ENCODE peak calls at places on chromosomes 3 and 15, in seven cellular contexts. One of them, this sample, is unnamed.
A peak's percentile ranks its signal among the peaks of the same experiment; 100 is the strongest.

GRCh38 chr3:129658156-129658843 is 51.8 kb upstream of the PLXND1 start:
- DNase-seq in heart right ventricle: no peak
- DNase-seq in lung: no peak
- DNase-seq in IMR-90: no peak
- DNase-seq in cardiac fibroblast: no peak
- DNase-seq in transverse colon: no peak
- DNase-seq in tibial artery: no peak
- DNase-seq in this sample: no peak

GRCh38 chr15:66931768-66932633 is 133.4 kb upstream of the SMAD3 start:
- DNase-seq in IMR-90: peak; percentile 63
- DNase-seq in transverse colon: peak; percentile 79
- DNase-seq in lung: no peak
- DNase-seq in heart right ventricle: no peak
- DNase-seq in tibial artery: peak; percentile 19
- DNase-seq in cardiac fibroblast: peak; percentile 75
- DNase-seq in this sample: no peak

GRCh38 chr3:6602329-6602728 is 258.6 kb upstream of the GRM7 start:
- DNase-seq in cardiac fibroblast: no peak
- DNase-seq in lung: no peak
- DNase-seq in transverse colon: no peak
- DNase-seq in IMR-90: no peak
- DNase-seq in heart right ventricle: no peak
- DNase-seq in tibial artery: no peak
- DNase-seq in this sample: no peak

GRCh38 chr3:31981206-31982181 is at the start of the genes OSBPL10 and ZNF860:
- DNase-seq in tibial artery: peak; percentile 92
- DNase-seq in IMR-90: peak; percentile 92
- DNase-seq in lung: peak; percentile 89
- DNase-seq in transverse colon: peak; percentile 90
- DNase-seq in cardiac fibroblast: peak; percentile 94
- DNase-seq in heart right ventricle: peak; percentile 91
- DNase-seq in this sample: peak; percentile 96

GRCh38 chr3:71493372-71493771 is 90.2 kb downstream of the FOXP1 start:
- DNase-seq in heart right ventricle: no peak
- DNase-seq in lung: no peak
- DNase-seq in IMR-90: no peak
- DNase-seq in tibial artery: no peak
- DNase-seq in cardiac fibroblast: no peak
- DNase-seq in transverse colon: no peak
- DNase-seq in this sample: no peak

GRCh38 chr3:173737167-173737808 is 339.7 kb downstream of the NLGN1 start:
- DNase-seq in cardiac fibroblast: no peak
- DNase-seq in tibial artery: no peak
- DNase-seq in heart right ventricle: no peak
- DNase-seq in transverse colon: no peak
- DNase-seq in IMR-90: no peak
- DNase-seq in lung: no peak
- DNase-seq in this sample: no peak

GRCh38 chr15:50819344-50819743 is 53.8 kb upstream of the SPPL2A start:
- DNase-seq in heart right ventricle: no peak
- DNase-seq in cardiac fibroblast: no peak
- DNase-seq in IMR-90: no peak
- DNase-seq in lung: no peak
- DNase-seq in transverse colon: no peak
- DNase-seq in tibial artery: no peak
- DNase-seq in this sample: no peak

GRCh38 chr15:43958894-43959330 is 132.1 kb downstream of the WDR76 start:
- DNase-seq in heart right ventricle: no peak
- DNase-seq in IMR-90: peak; percentile 94
- DNase-seq in transverse colon: no peak
- DNase-seq in tibial artery: no peak
- DNase-seq in lung: no peak
- DNase-seq in cardiac fibroblast: peak; percentile 51
- DNase-seq in this sample: no peak

GRCh38 chr3:43153189-43154083 is 47.6 kb upstream of the POMGNT2 start:
- DNase-seq in heart right ventricle: peak; percentile 53
- DNase-seq in tibial artery: peak; percentile 35
- DNase-seq in lung: peak; percentile 72
- DNase-seq in IMR-90: peak; percentile 88
- DNase-seq in cardiac fibroblast: peak; percentile 84
- DNase-seq in transverse colon: peak; percentile 48
- DNase-seq in this sample: peak; percentile 89

GRCh38 chr3:39812537-39812936 is 3.1 kb downstream of the MYRIP start:
- DNase-seq in heart right ventricle: no peak
- DNase-seq in IMR-90: no peak
- DNase-seq in lung: no peak
- DNase-seq in transverse colon: peak; percentile 36
- DNase-seq in cardiac fibroblast: peak; percentile 15
- DNase-seq in tibial artery: no peak
- DNase-seq in this sample: no peak

GRCh38 chr3:195240939-195241338 is 30.0 kb downstream of the XXYLT1 start:
- DNase-seq in IMR-90: no peak
- DNase-seq in tibial artery: no peak
- DNase-seq in lung: peak; percentile 35
- DNase-seq in transverse colon: no peak
- DNase-seq in cardiac fibroblast: no peak
- DNase-seq in heart right ventricle: no peak
- DNase-seq in this sample: no peak

GRCh38 chr3:15399970-15400369 is 27.4 kb downstream of the METTL6 start:
- DNase-seq in IMR-90: no peak
- DNase-seq in cardiac fibroblast: no peak
- DNase-seq in transverse colon: no peak
- DNase-seq in tibial artery: no peak
- DNase-seq in heart right ventricle: no peak
- DNase-seq in lung: no peak
- DNase-seq in this sample: no peak

GRCh38 chr3:142180761-142181362 is 31.5 kb upstream of the TFDP2 start:
- DNase-seq in IMR-90: peak; percentile 34
- DNase-seq in transverse colon: peak; percentile 25
- DNase-seq in heart right ventricle: peak; percentile 15
- DNase-seq in cardiac fibroblast: peak; percentile 73
- DNase-seq in lung: no peak
- DNase-seq in tibial artery: peak; percentile 42
- DNase-seq in this sample: no peak

GRCh38 chr15:93382196-93382820 is 293.3 kb upstream of the RGMA start:
- DNase-seq in cardiac fibroblast: no peak
- DNase-seq in transverse colon: no peak
- DNase-seq in heart right ventricle: no peak
- DNase-seq in tibial artery: no peak
- DNase-seq in IMR-90: no peak
- DNase-seq in lung: no peak
- DNase-seq in this sample: no peak

GRCh38 chr3:179321585-179322322 is 1.1 kb upstream of the ZNF639 start:
- DNase-seq in lung: no peak
- DNase-seq in IMR-90: peak; percentile 63
- DNase-seq in cardiac fibroblast: peak; percentile 64
- DNase-seq in transverse colon: peak; percentile 25
- DNase-seq in heart right ventricle: no peak
- DNase-seq in tibial artery: peak; percentile 43
- DNase-seq in this sample: no peak

GRCh38 chr3:111238896-111239295 is 167.3 kb downstream of the NECTIN3 start:
- DNase-seq in heart right ventricle: no peak
- DNase-seq in cardiac fibroblast: no peak
- DNase-seq in tibial artery: no peak
- DNase-seq in transverse colon: no peak
- DNase-seq in lung: no peak
- DNase-seq in IMR-90: no peak
- DNase-seq in this sample: no peak

GRCh38 chr15:68396068-68396467 is 35.9 kb downstream of the ITGA11 start:
- DNase-seq in cardiac fibroblast: no peak
- DNase-seq in heart right ventricle: no peak
- DNase-seq in IMR-90: no peak
- DNase-seq in tibial artery: no peak
- DNase-seq in transverse colon: no peak
- DNase-seq in lung: no peak
- DNase-seq in this sample: no peak

GRCh38 chr15:51374131-51374530 is 32.7 kb downstream of the GLDN start:
- DNase-seq in transverse colon: no peak
- DNase-seq in heart right ventricle: no peak
- DNase-seq in cardiac fibroblast: no peak
- DNase-seq in lung: no peak
- DNase-seq in IMR-90: no peak
- DNase-seq in tibial artery: no peak
- DNase-seq in this sample: no peak

GRCh38 chr3:180680097-180680430 is 775 bp upstream of the CCDC39 start:
- DNase-seq in tibial artery: no peak
- DNase-seq in IMR-90: peak; percentile 18
- DNase-seq in transverse colon: peak; percentile 8
- DNase-seq in cardiac fibroblast: peak; percentile 51
- DNase-seq in heart right ventricle: no peak
- DNase-seq in lung: peak; percentile 31
- DNase-seq in this sample: no peak
- H3K4me3 ChIP-seq in tibial artery: peak overlapping the region; percentile 52
- H3K4me3 ChIP-seq in IMR-90: peak overlapping the region; percentile 69
- H3K4me3 ChIP-seq in transverse colon: peak overlapping the region; percentile 43
- H3K4me3 ChIP-seq in cardiac fibroblast: peak overlapping the region; percentile 65
- H3K4me3 ChIP-seq in heart right ventricle: peak overlapping the region; percentile 47
- H3K4me3 ChIP-seq in lung: peak overlapping the region; percentile 16
- H3K4me3 ChIP-seq in this sample: peak overlapping the region; percentile 28

DNA sequence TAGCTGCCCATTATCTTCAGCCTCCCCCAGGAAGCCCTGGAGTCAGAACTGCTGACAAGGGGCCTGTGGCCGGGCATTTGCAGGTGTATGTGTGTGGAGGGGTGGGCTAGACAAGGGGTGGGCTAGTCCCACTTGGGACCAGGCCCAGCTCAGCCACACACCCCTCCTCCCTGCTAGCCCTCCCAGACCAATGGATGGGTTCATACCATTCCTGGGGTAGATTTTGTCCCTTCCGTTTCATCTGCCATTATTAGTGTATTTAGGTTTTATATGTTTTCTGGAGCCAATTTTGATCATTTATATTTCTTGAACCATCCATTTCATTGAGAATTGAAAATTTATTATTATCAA is 42.2 kb downstream of the MRAS start:
- DNase-seq in heart right ventricle: no peak
- DNase-seq in IMR-90: no peak
- DNase-seq in lung: no peak
- DNase-seq in transverse colon: no peak
- DNase-seq in cardiac fibroblast: no peak
- DNase-seq in tibial artery: no peak
- DNase-seq in this sample: no peak
- H3K4me3 ChIP-seq in heart right ventricle: no peak overlapping the region
- H3K4me3 ChIP-seq in IMR-90: no peak overlapping the region
- H3K4me3 ChIP-seq in lung: no peak overlapping the region
- H3K4me3 ChIP-seq in transverse colon: no peak overlapping the region
- H3K4me3 ChIP-seq in cardiac fibroblast: no peak overlapping the region
- H3K4me3 ChIP-seq in tibial artery: no peak overlapping the region
- H3K4me3 ChIP-seq in this sample: no peak overlapping the region

GRCh38 chr15:40253179-40253790 is 14.4 kb downstream of the PAK6 start:
- DNase-seq in transverse colon: no peak
- DNase-seq in IMR-90: no peak
- DNase-seq in cardiac fibroblast: no peak
- DNase-seq in heart right ventricle: no peak
- DNase-seq in tibial artery: no peak
- DNase-seq in lung: no peak
- DNase-seq in this sample: no peak
- H3K4me3 ChIP-seq in transverse colon: peak overlapping the region; percentile 47
- H3K4me3 ChIP-seq in IMR-90: peak overlapping the region; percentile 40
- H3K4me3 ChIP-seq in cardiac fibroblast: peak overlapping the region; percentile 39
- H3K4me3 ChIP-seq in heart right ventricle: peak overlapping the region; percentile 9
- H3K4me3 ChIP-seq in tibial artery: peak overlapping the region; percentile 48
- H3K4me3 ChIP-seq in lung: peak overlapping the region; percentile 40
- H3K4me3 ChIP-seq in this sample: peak overlapping the region; percentile 31

DNA sequence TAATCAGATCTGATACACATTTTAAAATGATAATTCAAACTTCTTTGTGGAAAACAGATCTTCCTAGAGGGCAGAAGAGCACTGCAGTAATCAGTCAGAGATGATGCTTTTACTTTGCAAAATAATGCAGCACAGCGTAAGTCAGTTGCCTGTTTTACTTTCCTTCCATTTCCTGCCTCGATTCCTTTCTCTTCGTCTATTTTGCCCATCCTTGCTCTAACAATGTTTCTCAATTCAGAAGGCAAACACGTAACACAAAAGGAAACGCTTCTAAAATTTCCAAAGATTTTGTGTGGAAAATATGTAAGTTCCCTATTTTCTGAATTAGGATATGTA is 119.9 kb downstream of the P3H2 start:
- DNase-seq in tibial artery: no peak
- DNase-seq in IMR-90: no peak
- DNase-seq in heart right ventricle: no peak
- DNase-seq in cardiac fibroblast: no peak
- DNase-seq in transverse colon: no peak
- DNase-seq in lung: no peak
- DNase-seq in this sample: no peak
- H3K4me3 ChIP-seq in tibial artery: no peak overlapping the region
- H3K4me3 ChIP-seq in IMR-90: no peak overlapping the region
- H3K4me3 ChIP-seq in heart right ventricle: no peak overlapping the region
- H3K4me3 ChIP-seq in cardiac fibroblast: peak overlapping the region; percentile 12
- H3K4me3 ChIP-seq in transverse colon: no peak overlapping the region
- H3K4me3 ChIP-seq in lung: no peak overlapping the region
- H3K4me3 ChIP-seq in this sample: no peak overlapping the region

DNA sequence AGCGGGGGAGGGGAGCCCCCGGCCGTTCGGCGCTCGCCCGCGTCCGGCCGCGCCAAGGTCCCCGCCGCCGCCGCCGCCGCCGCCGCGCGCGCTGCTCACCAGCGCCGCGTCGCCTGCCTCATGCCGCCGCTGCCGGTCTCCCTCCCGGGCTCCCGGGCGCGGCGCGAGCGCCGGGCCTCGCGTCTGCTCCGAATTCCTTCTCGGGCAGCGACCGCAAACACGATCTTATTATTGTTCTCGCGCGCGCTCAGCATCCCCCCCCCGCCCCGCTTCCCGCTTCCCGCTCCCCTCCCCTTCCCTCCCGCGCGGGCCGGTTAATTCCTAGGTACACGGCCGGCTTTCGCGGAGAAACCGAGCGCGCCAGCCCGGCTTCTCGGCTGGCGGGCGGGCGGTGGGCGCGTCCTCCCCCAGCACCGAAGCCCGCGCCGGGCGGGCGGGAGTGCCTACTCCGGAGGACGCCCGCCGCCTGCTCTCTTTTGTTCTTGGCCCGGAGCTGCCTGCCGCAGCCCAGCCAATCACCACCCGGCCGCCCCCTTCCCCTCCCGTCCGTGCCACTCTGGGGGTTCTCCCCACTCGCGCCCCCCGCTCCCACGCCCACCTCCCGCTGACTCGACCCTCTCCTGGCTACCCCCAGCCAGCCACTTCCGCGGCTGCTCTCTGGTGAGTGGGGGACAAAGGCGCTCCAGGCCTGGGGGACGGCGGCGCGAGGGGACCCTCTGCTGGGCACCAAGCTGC is at the start of gene HDGFL3:
- DNase-seq in transverse colon: peak; percentile 45
- DNase-seq in tibial artery: peak; percentile 59
- DNase-seq in cardiac fibroblast: peak; percentile 68
- DNase-seq in lung: peak; percentile 49
- DNase-seq in heart right ventricle: peak; percentile 62
- DNase-seq in IMR-90: peak; percentile 39
- DNase-seq in this sample: peak; percentile 92
- H3K4me3 ChIP-seq in transverse colon: peak within 1 kb of the TSS; percentile 86
- H3K4me3 ChIP-seq in tibial artery: peak within 1 kb of the TSS; percentile 89
- H3K4me3 ChIP-seq in cardiac fibroblast: peak within 1 kb of the TSS; percentile 77
- H3K4me3 ChIP-seq in lung: peak within 1 kb of the TSS; percentile 88
- H3K4me3 ChIP-seq in heart right ventricle: peak within 1 kb of the TSS; percentile 86
- H3K4me3 ChIP-seq in IMR-90: peak within 1 kb of the TSS; percentile 97
- H3K4me3 ChIP-seq in this sample: peak within 1 kb of the TSS; percentile 62